ENCODE peak calls at places on chromosome 4, in nine cellular contexts. K is HCT116, G is ovary, J is fibroblast of mammary gland, Q is GM13976, U is tibial artery, P is GM10248, T is PC-9, H is esophagus squamous epithelium. F is an unnamed sample.

GRCh38 chr4:164956766-164957643 is 20.5 kb downstream of the TRIM61 start:
- DNase-seq in K (no peak), G (peak), J (peak), Q (peak), U (peak), P (peak), T (peak), H (peak), F (peak)

GRCh38 chr4:123299212-123299651 is 97.4 kb upstream of the SPRY1 start:
- DNase-seq in K (no peak), G (no peak), J (peak), Q (no peak), U (no peak), P (no peak), T (no peak), H (no peak), F (no peak)

GRCh38 chr4:110085131-110085530 is 113.3 kb downstream of the ELOVL6 start:
- DNase-seq in K (no peak), G (no peak), J (no peak), Q (no peak), U (no peak), P (no peak), T (no peak), H (no peak), F (no peak)

GRCh38 chr4:97104006-97104405 is 1039.3 kb downstream of the STPG2 start:
- DNase-seq in K (no peak), G (no peak), J (no peak), Q (no peak), U (no peak), P (no peak), T (no peak), H (no peak), F (no peak)

GRCh38 chr4:82017680-82018079 is 356.1 kb downstream of the HNRNPD start:
- DNase-seq in K (no peak), G (no peak), J (peak), Q (peak), U (no peak), P (peak), T (no peak), H (no peak), F (no peak)

GRCh38 chr4:123699823-123700822 is 303.5 kb downstream of the SPRY1 start:
- DNase-seq in K (no peak), G (no peak), J (peak), Q (no peak), U (no peak), P (no peak), T (no peak), H (no peak), F (no peak)

GRCh38 chr4:136637071-136637777 is 895.1 kb downstream of the PCDH18 start:
- DNase-seq in K (peak), G (no peak), J (peak), Q (peak), U (no peak), P (peak), T (no peak), H (no peak), F (no peak)

GRCh38 chr4:42632653-42633382 is 24.1 kb downstream of the ATP8A1 start:
- DNase-seq in K (no peak), G (no peak), J (no peak), Q (no peak), U (no peak), P (no peak), T (no peak), H (no peak), F (no peak)

GRCh38 chr4:13541720-13542576 is 2.4 kb downstream of the NKX3-2 start:
- DNase-seq in K (no peak), G (no peak), J (no peak), Q (peak), U (no peak), P (peak), T (no peak), H (no peak), F (peak)

GRCh38 chr4:7781993-7782392 is 157.7 kb downstream of the AFAP1 start:
- DNase-seq in K (no peak), G (no peak), J (no peak), Q (no peak), U (no peak), P (no peak), T (no peak), H (no peak), F (no peak)

GRCh38 chr4:119834901-119835300 is 206.3 kb upstream of the PDE5A start:
- DNase-seq in K (no peak), G (no peak), J (no peak), Q (no peak), U (no peak), P (no peak), T (no peak), H (no peak), F (no peak)

GRCh38 chr4:67198757-67199156 is 346.5 kb downstream of the CENPC start:
- DNase-seq in K (no peak), G (no peak), J (peak), Q (peak), U (no peak), P (peak), T (no peak), H (no peak), F (no peak)

GRCh38 chr4:4969298-4969697 is 50.0 kb downstream of the CYTL1 start:
- DNase-seq in K (peak), G (no peak), J (peak), Q (no peak), U (peak), P (no peak), T (peak), H (no peak), F (no peak)

GRCh38 chr4:3469386-3470243 is 6.5 kb downstream of the DOK7 start:
- DNase-seq in K (no peak), G (no peak), J (no peak), Q (no peak), U (no peak), P (no peak), T (no peak), H (no peak), F (no peak)

GRCh38 chr4:45453258-45453841 is 670.5 kb downstream of the GABRG1 start:
- DNase-seq in K (no peak), G (no peak), J (peak), Q (peak), U (no peak), P (peak), T (no peak), H (no peak), F (no peak)

GRCh38 chr4:7831330-7831729 is 108.3 kb downstream of the AFAP1 start:
- DNase-seq in K (no peak), G (no peak), J (peak), Q (peak), U (peak), P (peak), T (no peak), H (no peak), F (no peak)

GRCh38 chr4:623914-624626 is 1.3 kb upstream of the PDE6B start:
- DNase-seq in K (no peak), G (no peak), J (no peak), Q (no peak), U (no peak), P (no peak), T (no peak), H (no peak), F (no peak)

GRCh38 chr4:87011340-87012034 is 76.7 kb downstream of the AFF1 start:
- DNase-seq in K (peak), G (no peak), J (peak), Q (no peak), U (no peak), P (no peak), T (no peak), H (no peak), F (no peak)

GRCh38 chr4:21469438-21470032 is 479.0 kb downstream of the KCNIP4 start:
- DNase-seq in K (no peak), G (no peak), J (peak), Q (peak), U (no peak), P (peak), T (no peak), H (no peak), F (no peak)

GRCh38 chr4:54227261-54228063 is 1.6 kb upstream of the PDGFRA start:
- DNase-seq in K (no peak), G (peak), J (peak), Q (peak), U (peak), P (no peak), T (no peak), H (no peak), F (peak)

GRCh38 chr4:121951570-121952110 is at the start of gene TRPC3:
- DNase-seq in K (no peak), G (peak), J (no peak), Q (no peak), U (no peak), P (no peak), T (peak), H (no peak), F (peak)

GRCh38 chr4:38576767-38577166 is 87.2 kb upstream of the KLF3 start:
- DNase-seq in K (no peak), G (no peak), J (no peak), Q (no peak), U (no peak), P (no peak), T (no peak), H (no peak), F (no peak)

GRCh38 chr4:8112672-8113071 is 45.9 kb downstream of the ABLIM2 start:
- DNase-seq in K (no peak), G (no peak), J (no peak), Q (no peak), U (no peak), P (no peak), T (no peak), H (no peak), F (no peak)

GRCh38 chr4:38985363-38986065 is 46.7 kb downstream of the TMEM156 start:
- DNase-seq in K (no peak), G (no peak), J (no peak), Q (no peak), U (no peak), P (no peak), T (no peak), H (no peak), F (no peak)

GRCh38 chr4:174528226-174528625 is 5.9 kb upstream of the HPGD start:
- DNase-seq in K (no peak), G (no peak), J (peak), Q (no peak), U (no peak), P (no peak), T (no peak), H (no peak), F (no peak)

GRCh38 chr4:173571620-173572019 is 41.6 kb upstream of the HAND2 start:
- DNase-seq in K (no peak), G (no peak), J (no peak), Q (no peak), U (no peak), P (no peak), T (no peak), H (no peak), F (no peak)

GRCh38 chr4:182292657-182293056 is 49.5 kb downstream of the TENM3 start:
- DNase-seq in K (no peak), G (no peak), J (no peak), Q (no peak), U (no peak), P (no peak), T (no peak), H (no peak), F (no peak)

GRCh38 chr4:64095398-64095797 is 313.9 kb downstream of the TECRL start:
- DNase-seq in K (no peak), G (no peak), J (no peak), Q (no peak), U (no peak), P (no peak), T (no peak), H (no peak), F (no peak)

GRCh38 chr4:47640911-47641310 is 155.8 kb downstream of the ATP10D start:
- DNase-seq in K (no peak), G (no peak), J (peak), Q (no peak), U (no peak), P (no peak), T (no peak), H (no peak), F (no peak)

GRCh38 chr4:26061248-26061986 is 147.4 kb downstream of the SMIM20 start:
- DNase-seq in K (peak), G (no peak), J (peak), Q (peak), U (no peak), P (peak), T (peak), H (no peak), F (no peak)

GRCh38 chr4:151624606-151625565 is 135.9 kb downstream of the GATB start:
- DNase-seq in K (no peak), G (peak), J (no peak), Q (no peak), U (peak), P (no peak), T (no peak), H (no peak), F (no peak)

GRCh38 chr4:13470379-13470778 is 13.8 kb downstream of the RAB28 start:
- DNase-seq in K (no peak), G (no peak), J (no peak), Q (no peak), U (no peak), P (no peak), T (no peak), H (no peak), F (no peak)

DNA sequence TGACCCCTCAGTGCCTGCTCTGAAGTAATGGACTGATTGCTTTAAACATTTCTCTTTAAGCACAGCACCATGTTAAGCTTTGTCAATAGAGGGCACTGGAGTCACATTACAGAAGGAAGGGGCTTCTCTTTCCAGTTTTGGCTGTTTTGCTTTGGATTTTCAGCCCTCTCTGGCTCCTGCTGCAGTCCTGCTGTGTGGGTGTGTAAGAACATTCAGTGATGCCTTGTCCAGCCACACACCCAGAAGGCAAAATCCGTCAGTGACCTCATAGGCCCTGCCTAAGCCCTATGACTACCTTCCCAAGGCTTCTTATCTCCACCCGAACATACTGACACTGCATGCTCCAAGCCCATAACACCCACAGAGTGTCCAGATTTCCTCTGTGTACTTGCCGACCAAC is 215.3 kb upstream of the CTSO start:
- DNase-seq in K (peak), G (peak), J (peak), Q (peak), U (peak), P (peak), T (peak), H (no peak), F (no peak)
- TF ChIP-seq CTCF in K (peak), G (no peak), J (peak), Q (peak), U (peak), P (peak), T (peak), H (no peak), F (no peak)

DNA sequence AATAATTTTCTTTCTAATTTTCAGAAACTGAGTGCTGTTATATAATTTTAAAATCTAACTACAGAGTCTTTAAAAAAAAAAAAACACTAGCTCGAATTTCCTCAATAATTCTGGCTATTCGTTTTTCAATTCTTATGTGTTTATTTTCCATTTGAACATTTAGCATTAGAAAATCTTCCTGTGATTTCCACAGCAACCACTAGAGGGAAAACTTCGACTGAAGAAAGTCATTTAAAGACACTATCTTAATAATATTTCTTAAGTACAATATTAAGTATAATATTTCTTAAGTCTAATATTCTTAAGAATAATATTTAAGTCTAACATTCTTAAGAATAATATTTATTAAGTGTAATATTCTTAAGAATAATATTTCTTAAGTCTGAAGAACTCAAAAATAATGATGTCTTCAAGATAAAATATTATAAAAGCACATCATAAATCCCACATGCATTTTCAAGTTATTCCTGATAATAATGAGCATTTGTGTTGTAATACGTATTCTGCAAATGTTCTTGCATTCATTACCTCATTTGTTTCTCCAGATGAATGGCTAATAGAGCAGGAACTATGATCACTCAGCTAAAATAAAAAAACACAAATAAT is 118.4 kb upstream of the WDR17 start:
- DNase-seq in K (peak), G (no peak), J (peak), Q (peak), U (no peak), P (no peak), T (no peak), H (no peak), F (no peak)
- TF ChIP-seq CTCF in K (peak), G (no peak), J (peak), Q (peak), U (peak), P (peak), T (peak), H (no peak), F (peak)

DNA sequence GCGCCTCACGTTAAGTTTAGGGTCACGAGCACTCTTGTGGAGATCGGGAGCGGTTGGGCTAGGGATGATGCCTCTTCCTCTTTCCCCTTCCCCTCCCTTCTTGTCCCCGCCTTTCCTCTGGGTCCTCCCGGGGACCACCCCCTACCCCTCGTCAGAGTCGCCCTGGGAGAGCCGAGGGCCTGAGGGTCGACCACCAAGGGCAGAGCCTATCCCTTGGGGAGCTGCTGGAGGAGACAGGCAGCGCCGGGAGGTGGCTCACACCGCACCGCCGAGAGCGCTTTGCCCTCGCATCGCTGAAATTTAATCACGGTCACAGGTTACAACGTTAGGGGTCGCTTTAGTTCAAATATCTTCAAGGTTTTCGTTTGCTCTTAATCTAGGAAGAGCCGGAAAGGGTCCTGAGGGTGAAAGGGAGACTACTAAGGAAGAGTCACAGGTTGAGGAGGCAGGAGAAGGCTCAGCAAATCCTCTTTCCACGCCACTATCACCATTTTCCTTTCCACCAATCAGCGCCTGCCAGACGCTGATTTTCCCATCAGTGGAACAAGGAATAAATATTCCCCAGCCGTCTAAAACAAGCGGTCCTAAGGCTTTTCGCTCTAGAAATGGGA is 529 bp upstream of the SNCA start:
- DNase-seq in K (no peak), G (peak), J (peak), Q (peak), U (no peak), P (peak), T (no peak), H (no peak), F (peak)
- TF ChIP-seq CTCF in K (no peak), G (no peak), J (no peak), Q (no peak), U (no peak), P (no peak), T (no peak), H (no peak), F (no peak)

GRCh38 chr4:112853662-112854256 is 195.7 kb upstream of the ANK2 start:
- DNase-seq in K (no peak), G (no peak), J (peak), Q (no peak), U (no peak), P (no peak), T (no peak), H (no peak), F (no peak)
- TF ChIP-seq CTCF in K (peak), G (peak), J (peak), Q (no peak), U (peak), P (peak), T (peak), H (no peak), F (no peak)

GRCh38 chr4:180550106-180550505 is 1693.1 kb upstream of the TENM3 start:
- DNase-seq in K (peak), G (no peak), J (no peak), Q (no peak), U (no peak), P (no peak), T (no peak), H (no peak), F (no peak)
- TF ChIP-seq CTCF in K (peak), G (no peak), J (no peak), Q (no peak), U (no peak), P (no peak), T (no peak), H (no peak), F (no peak)

DNA sequence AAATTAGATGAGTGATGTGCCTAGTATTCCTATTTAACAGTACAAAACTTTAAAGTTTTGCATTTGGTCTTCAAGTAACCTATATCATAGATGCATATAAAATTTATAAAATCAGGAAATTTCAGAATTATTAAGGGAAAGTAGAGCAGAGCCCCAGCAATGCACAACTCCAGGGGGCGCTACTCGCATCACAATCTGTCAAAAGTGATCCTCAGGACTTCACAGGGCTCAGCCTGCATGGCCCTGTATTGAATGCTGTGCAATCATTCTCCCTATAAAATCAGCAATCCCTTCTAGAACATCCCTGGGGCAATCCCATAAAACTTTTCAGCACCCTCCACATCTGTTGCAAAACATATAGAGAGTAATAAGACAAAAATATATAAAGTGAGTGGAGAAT is 12.4 kb upstream of the PPARGC1A start:
- DNase-seq in K (no peak), G (no peak), J (no peak), Q (no peak), U (no peak), P (no peak), T (no peak), H (no peak), F (no peak)
- TF ChIP-seq CTCF in K (no peak), G (no peak), J (peak), Q (no peak), U (no peak), P (no peak), T (no peak), H (no peak), F (no peak)

DNA sequence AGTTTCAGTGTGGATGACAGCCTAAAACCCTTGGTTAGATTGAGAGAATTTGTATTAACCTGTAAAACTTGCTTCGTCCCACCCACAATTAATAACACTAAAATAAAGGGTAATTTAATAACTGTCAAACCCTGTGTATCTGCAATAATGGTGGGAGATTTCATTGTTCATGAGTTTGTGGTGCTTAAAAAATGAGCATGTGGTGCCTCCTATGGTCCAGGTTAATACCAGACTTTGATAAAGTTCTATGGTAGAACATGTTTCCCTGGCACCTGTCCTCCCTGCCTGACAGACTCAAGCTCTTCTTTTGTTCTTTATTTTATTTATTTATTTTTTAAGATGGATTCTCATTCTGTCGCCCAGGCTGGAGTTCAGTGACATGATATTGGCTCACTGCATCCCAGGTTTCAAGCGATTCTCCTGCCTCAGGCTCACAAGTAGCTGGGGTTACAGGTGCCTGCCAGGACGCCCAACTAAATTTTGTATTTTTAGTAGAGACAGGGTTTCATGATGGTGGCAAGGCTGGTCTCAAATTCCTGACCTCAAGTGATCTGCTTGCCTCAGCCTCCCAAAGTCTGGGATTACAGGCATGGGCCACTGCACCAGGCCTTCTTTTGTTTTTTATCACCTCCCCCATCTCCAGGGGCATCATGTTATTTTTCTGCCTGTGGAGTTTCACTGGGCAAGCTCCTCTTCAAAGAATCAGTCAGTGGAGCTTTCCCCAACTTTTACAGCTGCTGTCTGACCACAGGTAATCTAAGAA is 289.2 kb downstream of the NR3C2 start:
- DNase-seq in K (no peak), G (no peak), J (peak), Q (no peak), U (no peak), P (no peak), T (no peak), H (no peak), F (no peak)
- TF ChIP-seq CTCF in K (no peak), G (no peak), J (peak), Q (no peak), U (no peak), P (no peak), T (no peak), H (no peak), F (no peak)